ENCODE peak calls at places on chromosomes 7 and 10, in nine cellular contexts. J, F, B, G, P, D, O, U and X are unnamed samples. For H3K36me3, the result is how much of the 10 kb centered on the place peaks cover.

GRCh38 chr10:106043833-106044232 is 1120.7 kb downstream of the SORCS1 start:
- DNase-seq in U (no peak), B (no peak), P (no peak), D (no peak), O (no peak), F (no peak), J (no peak), G (no peak), X (no peak)

GRCh38 chr10:67075381-67076001 is 149.7 kb downstream of the LRRTM3 start:
- DNase-seq in F (no peak), D (no peak), O (no peak), U (no peak), J (no peak), G (no peak), P (no peak), B (no peak), X (no peak)

GRCh38 chr7:143504937-143505297 is 27.2 kb downstream of the TAS2R41 start:
- DNase-seq in B (no peak), J (no peak), G (no peak), D (no peak), O (no peak), F (no peak), U (no peak), P (no peak), X (no peak)

GRCh38 chr10:43354325-43354635 is 17.2 kb upstream of the FXYD4 start:
- DNase-seq in O (no peak), P (no peak), D (no peak), G (no peak), F (no peak), B (no peak), U (no peak), J (no peak), X (no peak)

GRCh38 chr7:55128693-55129394 is 110.0 kb downstream of the EGFR start:
- DNase-seq in P (no peak), G (no peak), F (no peak), D (no peak), J (peak), B (peak), O (no peak), U (no peak), X (no peak)

GRCh38 chr7:117041007-117041406 is 87.7 kb downstream of the ST7 start:
- DNase-seq in B (no peak), D (no peak), U (no peak), P (no peak), O (no peak), F (no peak), G (peak), J (no peak), X (peak)

GRCh38 chr10:3241128-3242057 is 68.8 kb upstream of the PITRM1 start:
- DNase-seq in F (no peak), J (no peak), P (no peak), G (no peak), D (no peak), O (no peak), U (no peak), B (no peak), X (no peak)

GRCh38 chr7:50793115-50793946 is 10.6 kb upstream of the GRB10 start:
- DNase-seq in B (peak), G (no peak), J (peak), U (no peak), O (peak), F (peak), D (peak), P (peak), X (no peak)

GRCh38 chr10:42754155-42755027 is 28.2 kb upstream of the BMS1 start:
- DNase-seq in B (peak), U (no peak), J (peak), O (no peak), P (peak), F (peak), G (peak), D (peak), X (no peak)

GRCh38 chr10:131928248-131929095 is 27.7 kb downstream of the PPP2R2D start:
- DNase-seq in G (peak), D (no peak), B (peak), J (no peak), U (no peak), O (peak), P (no peak), F (no peak), X (peak)

GRCh38 chr10:80356563-80356999 is at the start of the genes DYDC1 and DYDC2:
- DNase-seq in U (no peak), D (peak), B (peak), G (peak), P (peak), F (peak), O (peak), J (peak), X (peak)

GRCh38 chr10:18793951-18794350 is 134.7 kb downstream of the ARL5B start:
- DNase-seq in G (no peak), P (no peak), U (no peak), D (no peak), J (peak), B (no peak), F (no peak), O (no peak), X (peak)

GRCh38 chr7:116377721-116378120 is 121.8 kb upstream of the CAV2 start:
- DNase-seq in J (peak), D (no peak), G (no peak), P (no peak), U (no peak), O (no peak), B (no peak), F (no peak), X (no peak)

GRCh38 chr10:31756131-31757119 is 172.2 kb downstream of the ARHGAP12 start:
- DNase-seq in O (no peak), B (no peak), P (no peak), F (no peak), U (no peak), G (no peak), D (no peak), J (no peak), X (no peak)

GRCh38 chr7:63925626-63926460 is 72.8 kb upstream of the ZNF722 start:
- DNase-seq in U (peak), D (peak), J (no peak), O (peak), G (peak), B (peak), P (peak), F (peak), X (peak)

GRCh38 chr10:44395396-44395795 is 10.5 kb upstream of the CXCL12 start:
- DNase-seq in F (no peak), U (no peak), O (no peak), G (no peak), B (no peak), D (no peak), P (no peak), J (no peak), X (no peak)

GRCh38 chr7:47451851-47452205 is 130.1 kb downstream of the TNS3 start:
- DNase-seq in F (no peak), D (no peak), P (no peak), O (no peak), B (no peak), G (no peak), U (no peak), J (no peak), X (no peak)

GRCh38 chr7:66617295-66617694 is 11.4 kb upstream of the KCTD7 start:
- DNase-seq in B (no peak), U (no peak), O (no peak), J (no peak), D (no peak), G (no peak), F (no peak), P (no peak), X (no peak)

GRCh38 chr7:134660242-134660785 is 13.7 kb downstream of the BPGM start:
- DNase-seq in G (no peak), D (no peak), J (no peak), B (no peak), U (no peak), F (no peak), P (no peak), O (no peak), X (no peak)

GRCh38 chr7:74141705-74142104 is 32.5 kb upstream of the EIF4H start:
- DNase-seq in B (no peak), D (no peak), G (peak), U (no peak), J (no peak), P (no peak), O (no peak), F (no peak), X (peak)

GRCh38 chr10:130607386-130607785 is 471.2 kb downstream of the GLRX3 start:
- DNase-seq in D (no peak), U (no peak), G (no peak), F (no peak), B (no peak), O (no peak), J (no peak), P (no peak), X (no peak)

GRCh38 chr7:100829150-100829716 is 1.9 kb upstream of the EPHB4 start:
- DNase-seq in U (no peak), J (no peak), G (no peak), P (no peak), D (peak), B (peak), O (peak), F (no peak), X (no peak)

GRCh38 chr7:44097064-44097932 is 6.8 kb upstream of the AEBP1 start:
- DNase-seq in O (no peak), B (no peak), F (no peak), P (no peak), G (peak), U (no peak), J (no peak), D (no peak), X (no peak)

GRCh38 chr10:71585579-71586092 is 133.9 kb downstream of the C10orf105 start:
- DNase-seq in F (no peak), G (no peak), U (no peak), B (no peak), J (no peak), P (no peak), D (no peak), O (no peak), X (no peak)

GRCh38 chr7:5495581-5496375 is 72.1 kb upstream of the TNRC18 start:
- DNase-seq in B (peak), O (peak), D (peak), U (no peak), G (no peak), F (no peak), J (no peak), P (peak), X (peak)

GRCh38 chr7:108239501-108240225 is 109.5 kb upstream of the LAMB4 start:
- DNase-seq in O (no peak), D (no peak), U (no peak), F (no peak), B (no peak), G (no peak), P (no peak), J (peak), X (no peak)

GRCh38 chr10:73908853-73909611 is 1.9 kb upstream of the PLAU start:
- DNase-seq in O (no peak), D (peak), F (peak), G (peak), J (no peak), U (no peak), P (no peak), B (peak), X (peak)

GRCh38 chr10:120514035-120514620 is 57.1 kb downstream of the PLPP4 start:
- DNase-seq in O (no peak), J (peak), F (no peak), U (no peak), P (no peak), D (peak), G (no peak), B (no peak), X (peak)

GRCh38 chr10:58439632-58440364 is 54.6 kb downstream of the TFAM start:
- DNase-seq in J (no peak), O (no peak), B (no peak), D (no peak), U (no peak), G (no peak), F (no peak), P (no peak), X (no peak)

GRCh38 chr7:17638727-17639126 is 301.6 kb downstream of the SNX13 start:
- DNase-seq in D (no peak), O (no peak), G (no peak), J (peak), P (peak), F (no peak), B (no peak), U (no peak), X (peak)

GRCh38 chr10:92590623-92591549 is 2.0 kb upstream of the KIF11 start:
- DNase-seq in G (peak), U (no peak), B (peak), O (no peak), D (peak), J (peak), P (peak), F (peak), X (no peak)

GRCh38 chr7:1977059-1977875 is 255.5 kb downstream of the MAD1L1 start:
- DNase-seq in J (no peak), U (no peak), O (no peak), D (peak), G (no peak), P (no peak), F (peak), B (no peak), X (no peak)

GRCh38 chr10:11958956-11959355 is 83.7 kb downstream of the UPF2 start:
- DNase-seq in F (no peak), B (no peak), G (no peak), P (no peak), D (no peak), O (no peak), U (no peak), J (no peak), X (no peak)

DNA sequence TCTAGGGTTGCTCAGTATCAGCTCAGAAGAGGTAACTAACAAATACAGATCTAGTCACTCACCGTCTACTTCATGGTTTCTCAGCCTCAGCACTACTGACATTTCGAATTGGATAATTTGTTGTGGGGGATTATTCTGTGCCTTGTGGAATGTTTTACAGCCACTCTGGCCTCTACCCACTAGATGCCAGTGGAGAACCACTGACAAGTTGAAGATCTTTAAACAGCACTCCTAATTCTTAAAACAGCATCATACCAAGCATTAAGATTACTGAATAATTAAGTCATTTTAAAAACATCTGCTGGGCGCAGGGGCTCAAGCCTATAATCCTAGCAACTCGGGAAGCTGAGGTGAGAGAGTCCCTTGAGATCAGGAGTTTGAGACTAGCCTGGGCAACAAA is 82.6 kb downstream of the UPF2 start:
- DNase-seq in G (no peak), P (no peak), B (no peak), O (no peak), F (no peak), J (no peak), D (no peak), U (no peak), X (no peak)
- H3K36me3 ChIP-seq in G (under half), P (under half), B (half or more), O (half or more), F (half or more), J (under half), D (under half), U (under half), X (under half)

GRCh38 chr7:80204919-80205318 is 70.3 kb downstream of the GNAI1 start:
- DNase-seq in D (no peak), J (no peak), F (no peak), P (no peak), U (no peak), B (no peak), G (no peak), O (no peak), X (no peak)
- H3K36me3 ChIP-seq in D (under half), J (under half), F (under half), P (under half), U (under half), B (under half), G (under half), O (under half), X (under half)

GRCh38 chr10:133189726-133190125 is 29.7 kb downstream of the KNDC1 start:
- DNase-seq in B (no peak), D (no peak), P (no peak), J (no peak), O (no peak), U (no peak), F (no peak), G (no peak), X (no peak)
- H3K36me3 ChIP-seq in B (under half), D (under half), P (under half), J (under half), O (under half), U (under half), F (under half), G (under half), X (under half)

GRCh38 chr7:158642149-158642548 is 54.5 kb upstream of the PTPRN2 start:
- DNase-seq in U (no peak), J (no peak), B (no peak), P (no peak), D (no peak), G (no peak), O (no peak), F (no peak), X (no peak)
- H3K36me3 ChIP-seq in U (under half), J (under half), B (under half), P (under half), D (under half), G (under half), O (under half), F (under half), X (under half)

GRCh38 chr7:152137476-152138025 is 112.1 kb downstream of the GALNT11 start:
- DNase-seq in P (no peak), G (no peak), O (no peak), U (no peak), D (no peak), B (no peak), J (no peak), F (no peak), X (no peak)

GRCh38 chr7:152136623-152137022 is 111.1 kb downstream of the GALNT11 start:
- DNase-seq in G (no peak), B (no peak), O (no peak), P (no peak), F (no peak), J (peak), D (no peak), U (no peak), X (no peak)

GRCh38 chr7:152142976-152143665 is 117.6 kb downstream of the GALNT11 start:
- DNase-seq in P (no peak), D (no peak), O (no peak), G (no peak), F (no peak), U (no peak), B (no peak), J (no peak), X (no peak)

GRCh38 chr7:152140067-152140466 is 114.6 kb downstream of the GALNT11 start:
- DNase-seq in D (no peak), O (no peak), G (no peak), U (no peak), B (no peak), J (no peak), F (no peak), P (no peak), X (no peak)

GRCh38 chr7:152140560-152140959 is 115.1 kb downstream of the GALNT11 start:
- DNase-seq in F (no peak), O (no peak), B (no peak), D (no peak), G (no peak), P (no peak), J (no peak), U (no peak), X (no peak)
- H3K36me3 ChIP-seq in F (half or more), O (half or more), B (half or more), D (under half), G (under half), P (under half), J (under half), U (under half), X (under half)

DNA sequence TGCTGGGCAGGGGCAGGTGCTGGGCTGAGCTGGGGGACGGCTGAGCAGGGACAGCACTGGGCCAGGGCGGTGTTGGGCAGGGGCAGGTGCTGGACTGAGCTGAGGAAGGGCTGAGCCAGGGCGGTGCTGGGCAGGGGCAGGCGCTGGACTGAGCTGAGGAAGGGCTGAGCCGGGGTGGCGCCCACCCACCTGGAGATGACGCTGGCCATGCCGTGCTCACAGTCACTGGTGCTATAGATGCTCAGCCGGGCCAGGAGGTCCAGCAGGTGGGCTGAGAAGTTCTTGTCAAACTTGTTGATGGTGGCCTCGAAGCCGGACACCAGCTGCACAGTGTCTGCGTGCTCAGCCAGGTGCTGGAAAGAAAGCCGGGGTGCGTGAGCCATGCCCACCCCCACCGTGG is 4.4 kb upstream of the ADAM8 start:
- DNase-seq in J (no peak), O (no peak), G (no peak), B (no peak), U (no peak), F (no peak), P (no peak), D (no peak), X (no peak)
- H3K36me3 ChIP-seq in J (under half), O (half or more), G (under half), B (half or more), U (half or more), F (half or more), P (under half), D (under half), X (under half)

GRCh38 chr10:1009071-1009494 is 16.6 kb downstream of the IDI2 start:
- DNase-seq in G (no peak), B (no peak), P (no peak), J (no peak), D (no peak), O (no peak), F (no peak), U (no peak), X (no peak)

GRCh38 chr10:1010703-1011102 is 15.0 kb downstream of the IDI2 start:
- DNase-seq in F (no peak), U (no peak), P (no peak), J (no peak), D (no peak), B (no peak), G (no peak), O (no peak), X (no peak)

GRCh38 chr10:1004294-1004693 is 16.1 kb downstream of the GTPBP4 start:
- DNase-seq in B (no peak), O (no peak), P (no peak), D (no peak), J (no peak), F (no peak), G (no peak), U (no peak), X (no peak)

GRCh38 chr10:1006573-1006972 is 18.3 kb downstream of the GTPBP4 start:
- DNase-seq in O (no peak), F (no peak), J (no peak), P (no peak), D (no peak), U (no peak), B (no peak), G (no peak), X (no peak)

GRCh38 chr10:1007583-1007982 is 18.1 kb downstream of the IDI2 start:
- DNase-seq in F (no peak), J (no peak), B (no peak), O (no peak), D (no peak), U (no peak), G (no peak), P (peak), X (no peak)
- H3K36me3 ChIP-seq in F (half or more), J (under half), B (half or more), O (half or more), D (under half), U (half or more), G (half or more), P (under half), X (under half)

GRCh38 chr10:100962346-100963080 is 6.8 kb upstream of the SEMA4G start:
- DNase-seq in J (no peak), F (no peak), P (no peak), O (no peak), G (no peak), B (no peak), D (no peak), U (no peak), X (no peak)
- H3K36me3 ChIP-seq in J (under half), F (half or more), P (under half), O (under half), G (under half), B (half or more), D (under half), U (under half), X (under half)

DNA sequence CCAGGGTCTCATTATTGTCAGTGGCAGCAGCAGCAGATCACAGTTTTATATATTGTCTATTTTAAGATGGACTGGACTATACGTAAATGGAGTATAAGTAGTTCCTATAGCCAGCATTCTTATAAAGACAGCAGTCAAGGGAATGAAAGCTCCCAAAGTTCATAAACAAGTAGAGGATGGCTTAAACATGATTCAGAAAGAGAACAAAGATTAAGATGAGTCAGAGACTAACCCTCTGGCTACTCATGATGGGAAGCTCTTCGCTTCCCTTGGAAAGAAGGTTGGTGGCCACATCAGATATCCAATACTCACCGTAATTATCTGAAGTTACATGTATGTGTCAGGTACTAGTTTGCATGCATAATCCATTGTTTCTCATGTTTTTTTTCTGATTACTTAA is 277.0 kb downstream of the INHBA start:
- DNase-seq in J (no peak), P (no peak), F (no peak), G (no peak), B (no peak), U (no peak), O (no peak), D (no peak), X (peak)
- H3K36me3 ChIP-seq in J (under half), P (under half), F (under half), G (under half), B (under half), U (under half), O (under half), D (under half), X (under half)